ENCODE peak calls at places on chromosomes 16 and 17, in four cellular contexts. Y, K, J and V are unnamed samples.

GRCh38 chr16:47230296-47230695 is 86.6 kb upstream of the NETO2 start:
- DNase-seq in Y (no peak), K (no peak), J (no peak), V (no peak)

GRCh38 chr16:75491876-75492275 is 3.4 kb downstream of the CHST6 start:
- DNase-seq in Y (no peak), K (no peak), J (no peak), V (no peak)

GRCh38 chr16:647173-647902 is 1.8 kb upstream of the WDR90 start:
- DNase-seq in Y (no peak), K (no peak), J (no peak), V (no peak)

GRCh38 chr16:88279998-88280397 is 102.8 kb upstream of the ZNF469 start:
- DNase-seq in Y (no peak), K (no peak), J (no peak), V (no peak)

GRCh38 chr17:29119265-29119664 is 60.9 kb downstream of the MYO18A start:
- DNase-seq in Y (no peak), K (no peak), J (no peak), V (no peak)

GRCh38 chr16:69859105-69859969 is 91.8 kb upstream of the CLEC18A start:
- DNase-seq in Y (no peak), K (no peak), J (peak; percentile 82), V (no peak)

GRCh38 chr17:72538921-72539352 is 418.1 kb downstream of the SOX9 start:
- DNase-seq in Y (no peak), K (no peak), J (no peak), V (no peak)

GRCh38 chr17:28252436-28252835 is 66.6 kb upstream of the TMEM97 start:
- DNase-seq in Y (no peak), K (no peak), J (no peak), V (no peak)

GRCh38 chr16:1960665-1961630 is 1.6 kb downstream of the NDUFB10 start:
- DNase-seq in Y (no peak), K (no peak), J (no peak), V (no peak)

GRCh38 chr17:71975331-71975801 is 145.5 kb upstream of the SOX9 start:
- DNase-seq in Y (no peak), K (peak; percentile 76), J (no peak), V (peak; percentile 33)

GRCh38 chr17:50866950-50867855 is 1.0 kb upstream of the TOB1 start:
- DNase-seq in Y (peak; percentile 89), K (peak; percentile 97), J (peak; percentile 88), V (peak; percentile 94)